ENCODE peak calls at places on chromosomes 6 and 20, in seven cellular contexts. K is GM12878, B is HCT116, P is Panc1, D is SK-N-SH, I is HepG2, L is K562. R is an unnamed sample. For H3K4me1, the result is how much of the 10 kb centered on the place peaks cover.

GRCh38 chr20:63128956-63129355 is 87.0 kb downstream of the YTHDF1 start:
- DNase-seq in K (no peak), B (no peak), P (no peak), D (no peak), I (no peak), L (no peak), R (no peak)

GRCh38 chr6:1436334-1437306 is 47.2 kb downstream of the FOXF2 start:
- DNase-seq in K (peak), B (peak), P (peak), D (peak), I (peak), L (peak), R (peak)

GRCh38 chr20:59493926-59494325 is 110.4 kb upstream of the PHACTR3 start:
- DNase-seq in K (no peak), B (no peak), P (no peak), D (no peak), I (no peak), L (no peak), R (no peak)

GRCh38 chr20:5612476-5613291 is 137.5 kb upstream of the SHLD1 start:
- DNase-seq in K (no peak), B (no peak), P (no peak), D (peak), I (no peak), L (no peak), R (no peak)

GRCh38 chr6:87164004-87164403 is 8.6 kb downstream of the ZNF292 start:
- DNase-seq in K (no peak), B (no peak), P (no peak), D (no peak), I (no peak), L (no peak), R (no peak)

GRCh38 chr6:134539865-134540323 is 222.0 kb upstream of the SGK1 start:
- DNase-seq in K (no peak), B (no peak), P (no peak), D (no peak), I (no peak), L (no peak), R (peak)

GRCh38 chr6:19979059-19979458 is 141.9 kb downstream of the ID4 start:
- DNase-seq in K (no peak), B (no peak), P (no peak), D (no peak), I (no peak), L (no peak), R (no peak)

GRCh38 chr6:54698974-54699373 is 147.6 kb upstream of the FAM83B start:
- DNase-seq in K (peak), B (no peak), P (no peak), D (no peak), I (no peak), L (no peak), R (no peak)

GRCh38 chr20:5148581-5148980 is 21.8 kb downstream of the CDS2 start:
- DNase-seq in K (no peak), B (no peak), P (no peak), D (no peak), I (no peak), L (no peak), R (no peak)

GRCh38 chr6:99745651-99746050 is 139.0 kb downstream of the PRDM13 start:
- DNase-seq in K (no peak), B (no peak), P (no peak), D (no peak), I (no peak), L (no peak), R (no peak)

GRCh38 chr20:17635846-17636245 is 46.2 kb downstream of the RRBP1 start:
- DNase-seq in K (no peak), B (no peak), P (no peak), D (no peak), I (no peak), L (no peak), R (no peak)

GRCh38 chr20:10935658-10936057 is 261.9 kb upstream of the JAG1 start:
- DNase-seq in K (no peak), B (no peak), P (no peak), D (no peak), I (no peak), L (no peak), R (no peak)

GRCh38 chr6:56637640-56638039 is 5.0 kb downstream of the DST start:
- DNase-seq in K (peak), B (peak), P (peak), D (peak), I (peak), L (no peak), R (peak)

GRCh38 chr6:53439556-53439955 is 90.8 kb upstream of the ELOVL5 start:
- DNase-seq in K (no peak), B (no peak), P (no peak), D (no peak), I (no peak), L (no peak), R (no peak)

GRCh38 chr6:44737829-44738528 is 350.5 kb downstream of the CDC5L start:
- DNase-seq in K (peak), B (no peak), P (no peak), D (no peak), I (no peak), L (no peak), R (no peak)

GRCh38 chr20:57772349-57772964 is 62.6 kb upstream of the PMEPA1 start:
- DNase-seq in K (no peak), B (no peak), P (peak), D (no peak), I (no peak), L (no peak), R (peak)

GRCh38 chr6:106797186-106797585 is 167.8 kb downstream of the QRSL1 start:
- DNase-seq in K (no peak), B (no peak), P (no peak), D (no peak), I (no peak), L (no peak), R (no peak)

GRCh38 chr6:75230484-75231325 is 12.9 kb downstream of the COX7A2 start:
- DNase-seq in K (no peak), B (peak), P (no peak), D (peak), I (peak), L (peak), R (peak)

GRCh38 chr20:46905364-46906125 is 10.9 kb downstream of the EYA2 start:
- DNase-seq in K (no peak), B (no peak), P (no peak), D (no peak), I (no peak), L (no peak), R (no peak)

GRCh38 chr6:7243188-7243942 is 69.6 kb downstream of the SSR1 start:
- DNase-seq in K (no peak), B (peak), P (peak), D (peak), I (peak), L (peak), R (peak)

GRCh38 chr6:156933201-156934053 is 156.2 kb downstream of the ARID1B start:
- DNase-seq in K (no peak), B (no peak), P (no peak), D (no peak), I (peak), L (no peak), R (peak)

GRCh38 chr6:109791301-109791700 is 100.2 kb downstream of the FIG4 start:
- DNase-seq in K (no peak), B (no peak), P (no peak), D (no peak), I (no peak), L (no peak), R (peak)

GRCh38 chr20:46195264-46196038 is 77.3 kb downstream of the CD40 start:
- DNase-seq in K (no peak), B (no peak), P (no peak), D (no peak), I (no peak), L (no peak), R (no peak)

GRCh38 chr6:110359554-110359953 is 1.4 kb upstream of the METTL24 start:
- DNase-seq in K (no peak), B (no peak), P (no peak), D (no peak), I (no peak), L (no peak), R (no peak)

GRCh38 chr6:143197377-143197776 is 136.7 kb downstream of the AIG1 start:
- DNase-seq in K (no peak), B (no peak), P (no peak), D (no peak), I (no peak), L (no peak), R (no peak)

GRCh38 chr6:46032112-46032998 is 16.7 kb upstream of the CLIC5 start:
- DNase-seq in K (no peak), B (no peak), P (no peak), D (no peak), I (no peak), L (no peak), R (peak)

GRCh38 chr6:132733288-132733687 is 19.4 kb upstream of the VNN1 start:
- DNase-seq in K (no peak), B (no peak), P (no peak), D (no peak), I (no peak), L (no peak), R (no peak)

GRCh38 chr6:126180585-126180984 is 159.3 kb upstream of the CENPW start:
- DNase-seq in K (peak), B (peak), P (peak), D (no peak), I (peak), L (no peak), R (no peak)

GRCh38 chr6:16333580-16333979 is 95.2 kb downstream of the GMPR start:
- DNase-seq in K (no peak), B (no peak), P (no peak), D (no peak), I (no peak), L (no peak), R (no peak)

DNA sequence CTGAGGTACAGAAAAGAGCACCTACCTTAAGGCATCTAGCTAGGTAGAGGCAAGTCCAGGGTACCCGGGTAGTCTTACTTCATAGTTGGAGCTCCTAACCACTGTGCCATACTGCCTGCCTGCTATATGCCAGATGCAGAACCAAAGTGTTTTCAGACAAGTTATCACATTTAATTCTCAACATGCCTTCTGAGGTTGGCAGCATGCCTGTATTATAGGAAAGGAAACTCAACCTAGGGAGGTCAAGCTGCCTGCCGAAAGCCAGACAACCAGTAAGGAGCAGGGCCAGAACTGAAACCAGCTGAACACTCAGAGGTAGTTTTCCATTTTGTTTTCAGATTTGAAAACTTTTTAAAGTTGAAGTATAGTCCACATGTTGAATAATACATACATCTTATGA is 5.4 kb downstream of the CTNNBL1 start:
- DNase-seq in K (no peak), B (no peak), P (no peak), D (peak), I (no peak), L (no peak), R (no peak)
- TF ChIP-seq REST in K (no peak), B (no peak), P (no peak), D (no peak), I (no peak), L (no peak), R (no peak)

GRCh38 chr6:141158740-141159139 is 974.0 kb upstream of the GJE1 start:
- DNase-seq in K (no peak), B (no peak), P (no peak), D (no peak), I (no peak), L (no peak), R (no peak)
- TF ChIP-seq POLR2AphosphoS5 in K (no peak), B (no peak), P (no peak), D (no peak), I (no peak), L (no peak), R (no peak)

GRCh38 chr6:117958536-117958935 is 51.5 kb downstream of the SLC35F1 start:
- DNase-seq in K (no peak), B (no peak), P (no peak), D (no peak), I (no peak), L (no peak), R (no peak)
- H3K4me1 ChIP-seq in K (under half), B (under half), P (under half), D (under half), I (under half), L (under half), R (under half)

DNA sequence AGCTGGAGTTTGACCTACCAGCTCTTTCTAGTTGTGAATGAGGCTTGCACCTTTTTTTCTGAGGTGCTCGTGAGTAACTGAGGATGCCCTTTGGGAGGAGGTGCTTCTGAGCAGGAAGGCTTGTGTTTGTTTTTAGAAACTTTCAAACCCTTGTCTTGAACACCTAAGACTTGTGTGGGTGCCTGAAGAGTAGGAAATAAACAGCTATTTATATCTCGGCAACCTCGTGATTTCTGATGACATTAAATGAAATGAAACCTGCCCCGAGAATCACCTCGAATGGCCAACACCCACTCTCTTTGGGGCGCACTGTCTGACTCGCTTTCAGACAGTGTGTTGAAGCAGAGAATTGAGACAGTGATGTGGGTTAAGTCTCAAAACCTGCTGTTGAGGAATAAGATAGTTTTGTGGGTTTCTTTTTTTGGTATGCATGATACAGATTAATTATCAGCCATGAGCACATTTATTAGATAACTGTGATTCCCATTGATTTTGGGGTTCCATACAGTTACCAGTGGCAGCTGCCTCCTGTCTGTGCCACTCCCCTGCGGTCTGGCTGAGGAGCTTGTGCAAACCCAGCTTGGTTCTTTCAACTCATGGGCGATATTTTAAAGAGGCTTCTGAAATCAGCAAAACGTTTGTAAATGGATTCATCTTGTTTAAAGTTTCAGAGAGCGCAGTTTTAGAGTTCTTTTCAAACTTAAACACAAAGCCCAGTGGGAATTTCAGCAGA is 8.4 kb downstream of the IRF4 start:
- DNase-seq in K (no peak), B (no peak), P (no peak), D (no peak), I (no peak), L (no peak), R (no peak)
- TF ChIP-seq REST in K (no peak), B (no peak), P (no peak), D (no peak), I (no peak), L (no peak), R (no peak)

DNA sequence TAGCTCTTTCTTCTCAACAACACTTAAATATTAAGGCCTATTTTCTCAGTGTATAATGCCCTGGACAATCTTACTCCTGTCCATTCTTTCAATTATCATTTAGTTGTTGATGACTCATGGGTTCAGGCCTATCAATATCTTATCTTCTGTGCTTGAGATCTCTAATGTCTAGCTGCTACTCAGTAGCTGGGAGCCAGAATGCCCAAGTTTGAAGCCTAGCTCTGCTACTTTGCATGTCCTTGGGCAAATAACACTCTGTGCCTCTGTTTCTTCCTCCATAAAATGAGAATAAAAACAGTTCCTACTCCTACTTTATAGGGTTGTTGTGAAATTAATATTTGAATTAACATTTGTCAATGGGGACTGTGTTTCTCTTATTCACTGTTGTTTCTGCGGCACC is 69.5 kb downstream of the MAN1A1 start:
- DNase-seq in K (no peak), B (no peak), P (no peak), D (no peak), I (no peak), L (no peak), R (no peak)
- TF ChIP-seq POLR2AphosphoS5 in K (no peak), B (no peak), P (no peak), D (no peak), I (no peak), L (no peak), R (no peak)

GRCh38 chr20:51531712-51532456 is 10.6 kb downstream of the NFATC2 start:
- DNase-seq in K (no peak), B (no peak), P (no peak), D (no peak), I (no peak), L (no peak), R (no peak)
- H3K4me1 ChIP-seq in K (half or more), B (under half), P (under half), D (under half), I (under half), L (under half), R (under half)

DNA sequence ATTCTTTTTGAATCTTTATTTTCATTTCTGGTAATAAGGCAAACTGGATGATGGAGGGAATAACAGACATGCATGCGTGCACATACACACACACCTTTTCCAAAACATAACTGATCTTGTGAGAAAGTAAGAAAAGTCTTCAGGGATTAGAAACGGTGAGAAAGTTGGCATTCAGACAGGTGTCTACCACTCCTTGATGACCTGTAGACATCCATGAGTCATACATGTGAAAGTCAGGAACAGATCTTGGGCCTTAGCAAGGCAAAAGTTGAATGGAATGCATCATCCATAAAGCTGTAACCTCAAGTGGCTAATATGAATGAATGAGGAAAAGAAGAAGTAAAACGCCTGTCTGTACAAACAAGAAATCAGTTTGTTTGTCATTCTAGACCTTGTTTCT is 97.3 kb downstream of the GRIK2 start:
- DNase-seq in K (no peak), B (no peak), P (no peak), D (no peak), I (no peak), L (no peak), R (no peak)
- TF ChIP-seq REST in K (no peak), B (no peak), P (no peak), D (no peak), I (no peak), L (no peak), R (no peak)

GRCh38 chr6:118202517-118202916 is 295.5 kb downstream of the SLC35F1 start:
- DNase-seq in K (no peak), B (no peak), P (no peak), D (no peak), I (no peak), L (no peak), R (no peak)
- TF ChIP-seq POLR2AphosphoS5 in K (no peak), B (no peak), P (no peak), D (no peak), I (no peak), L (no peak), R (no peak)

R was measured in GM23338.